ENCODE peak calls at places on chromosomes 3 and 15, in seven cellular contexts. U is AG04450; Q is SK-MEL-5; W is anterior cingulate cortex; V is iPS-NIHi11; J is GM04503; F is CD4-positive, CD25-positive, alpha-beta regulatory T cell. D is an unnamed sample.

GRCh38 chr15:59997070-59997701 is 6.9 kb upstream of the FOXB1 start:
- DNase-seq in U (no peak), Q (no peak), W (no peak), V (peak), J (no peak), F (peak), D (peak)

GRCh38 chr3:72114773-72115172 is 329.8 kb upstream of the PROK2 start:
- DNase-seq in U (no peak), Q (no peak), W (no peak), V (no peak), J (no peak), F (no peak), D (no peak)

GRCh38 chr15:42367041-42367440 is 7.7 kb downstream of the CAPN3 start:
- DNase-seq in U (no peak), Q (no peak), W (no peak), V (no peak), J (no peak), F (no peak), D (no peak)

GRCh38 chr3:156892701-156893100 is 66.5 kb downstream of the LEKR1 start:
- DNase-seq in U (no peak), Q (peak), W (no peak), V (no peak), J (peak), F (no peak), D (no peak)

GRCh38 chr3:3157484-3157883 is 22.0 kb downstream of the CRBN start:
- DNase-seq in U (no peak), Q (no peak), W (no peak), V (no peak), J (no peak), F (no peak), D (no peak)

GRCh38 chr3:48222616-48223513 is at the start of gene CAMP:
- DNase-seq in U (no peak), Q (peak), W (peak), V (no peak), J (no peak), F (no peak), D (no peak)

GRCh38 chr15:100725121-100726069 is 123.0 kb downstream of the ASB7 start:
- DNase-seq in U (peak), Q (no peak), W (no peak), V (no peak), J (peak), F (no peak), D (no peak)

GRCh38 chr3:187165144-187165543 is 25.8 kb upstream of the RPL39L start:
- DNase-seq in U (no peak), Q (peak), W (no peak), V (peak), J (no peak), F (peak), D (peak)

GRCh38 chr15:66707310-66708160 is 5.5 kb downstream of the SMAD6 start:
- DNase-seq in U (no peak), Q (peak), W (no peak), V (peak), J (no peak), F (no peak), D (no peak)

GRCh38 chr15:49282366-49282765 is 112.3 kb downstream of the GALK2 start:
- DNase-seq in U (peak), Q (no peak), W (no peak), V (no peak), J (peak), F (no peak), D (no peak)

GRCh38 chr15:60480149-60480548 is 1.2 kb upstream of the ICE2 start:
- DNase-seq in U (no peak), Q (no peak), W (no peak), V (no peak), J (no peak), F (no peak), D (no peak)

GRCh38 chr15:77019476-77020331 is 24.8 kb downstream of the PSTPIP1 start:
- DNase-seq in U (no peak), Q (peak), W (no peak), V (no peak), J (no peak), F (no peak), D (peak)

GRCh38 chr3:111519193-111519592 is 22.8 kb upstream of the CD96 start:
- DNase-seq in U (no peak), Q (no peak), W (no peak), V (no peak), J (no peak), F (no peak), D (no peak)

GRCh38 chr15:80242132-80242769 is 9.8 kb downstream of the CTXND1 start:
- DNase-seq in U (no peak), Q (peak), W (no peak), V (peak), J (no peak), F (no peak), D (peak)

GRCh38 chr3:100789582-100789981 is 80.3 kb downstream of the TFG start:
- DNase-seq in U (no peak), Q (no peak), W (no peak), V (no peak), J (no peak), F (no peak), D (no peak)

GRCh38 chr3:63067999-63068645 is 192.9 kb upstream of the CADPS start:
- DNase-seq in U (no peak), Q (peak), W (no peak), V (peak), J (no peak), F (no peak), D (peak)